ENCODE peak calls at places on chromosome 21, in nine cellular contexts. One of them, this sample, is unnamed.

GRCh38 chr21:28393279-28393678 is 599.4 kb downstream of the LTN1 start:
- DNase-seq in HFF-Myc: no peak
- DNase-seq in adrenal gland: no peak
- DNase-seq in fibroblast of lung: no peak
- DNase-seq in PC-9: peak; percentile 75
- DNase-seq in heart left ventricle: no peak
- DNase-seq in Caco-2: no peak
- DNase-seq in nephron progenitor cell: no peak
- DNase-seq in fibroblast of pulmonary artery: no peak
- DNase-seq in this sample: no peak

GRCh38 chr21:17416139-17416538 is 96.7 kb upstream of the CXADR start:
- DNase-seq in HFF-Myc: no peak
- DNase-seq in adrenal gland: no peak
- DNase-seq in fibroblast of lung: peak; percentile 80
- DNase-seq in PC-9: no peak
- DNase-seq in heart left ventricle: no peak
- DNase-seq in Caco-2: no peak
- DNase-seq in nephron progenitor cell: no peak
- DNase-seq in fibroblast of pulmonary artery: peak; percentile 94
- DNase-seq in this sample: no peak

GRCh38 chr21:31326478-31327247 is 17.4 kb downstream of the TIAM1 start:
- DNase-seq in HFF-Myc: no peak
- DNase-seq in adrenal gland: no peak
- DNase-seq in fibroblast of lung: no peak
- DNase-seq in PC-9: no peak
- DNase-seq in heart left ventricle: no peak
- DNase-seq in Caco-2: no peak
- DNase-seq in nephron progenitor cell: no peak
- DNase-seq in fibroblast of pulmonary artery: peak; percentile 35
- DNase-seq in this sample: no peak

GRCh38 chr21:25809013-25809412 is 74.2 kb downstream of the GABPA start:
- DNase-seq in HFF-Myc: no peak
- DNase-seq in adrenal gland: no peak
- DNase-seq in fibroblast of lung: peak; percentile 15
- DNase-seq in PC-9: no peak
- DNase-seq in heart left ventricle: no peak
- DNase-seq in Caco-2: no peak
- DNase-seq in nephron progenitor cell: no peak
- DNase-seq in fibroblast of pulmonary artery: no peak
- DNase-seq in this sample: no peak

GRCh38 chr21:21682172-21682571 is 684.0 kb downstream of the NCAM2 start:
- DNase-seq in HFF-Myc: peak; percentile 12
- DNase-seq in adrenal gland: no peak
- DNase-seq in fibroblast of lung: peak; percentile 50
- DNase-seq in PC-9: no peak
- DNase-seq in heart left ventricle: no peak
- DNase-seq in Caco-2: no peak
- DNase-seq in nephron progenitor cell: no peak
- DNase-seq in fibroblast of pulmonary artery: peak; percentile 33
- DNase-seq in this sample: no peak

GRCh38 chr21:25639167-25639921 is at the start of gene JAM2:
- DNase-seq in HFF-Myc: no peak
- DNase-seq in adrenal gland: peak; percentile 61
- DNase-seq in fibroblast of lung: peak; percentile 36
- DNase-seq in PC-9: no peak
- DNase-seq in heart left ventricle: peak; percentile 63
- DNase-seq in Caco-2: no peak
- DNase-seq in nephron progenitor cell: peak; percentile 73
- DNase-seq in fibroblast of pulmonary artery: peak; percentile 6
- DNase-seq in this sample: peak; percentile 42

GRCh38 chr21:39715804-39716397 is 29.1 kb upstream of the IGSF5 start:
- DNase-seq in HFF-Myc: no peak
- DNase-seq in adrenal gland: peak; percentile 86
- DNase-seq in fibroblast of lung: peak; percentile 50
- DNase-seq in PC-9: no peak
- DNase-seq in heart left ventricle: peak; percentile 29
- DNase-seq in Caco-2: peak; percentile 51
- DNase-seq in nephron progenitor cell: peak; percentile 72
- DNase-seq in fibroblast of pulmonary artery: peak; percentile 54
- DNase-seq in this sample: peak; percentile 35

GRCh38 chr21:29064850-29065481 is 8.5 kb downstream of the CCT8 start:
- DNase-seq in HFF-Myc: no peak
- DNase-seq in adrenal gland: no peak
- DNase-seq in fibroblast of lung: no peak
- DNase-seq in PC-9: no peak
- DNase-seq in heart left ventricle: no peak
- DNase-seq in Caco-2: no peak
- DNase-seq in nephron progenitor cell: no peak
- DNase-seq in fibroblast of pulmonary artery: no peak
- DNase-seq in this sample: no peak

GRCh38 chr21:28783641-28784185 is 209.0 kb downstream of the LTN1 start:
- DNase-seq in HFF-Myc: no peak
- DNase-seq in adrenal gland: no peak
- DNase-seq in fibroblast of lung: no peak
- DNase-seq in PC-9: no peak
- DNase-seq in heart left ventricle: no peak
- DNase-seq in Caco-2: no peak
- DNase-seq in nephron progenitor cell: no peak
- DNase-seq in fibroblast of pulmonary artery: no peak
- DNase-seq in this sample: no peak

GRCh38 chr21:29018540-29018939 is 609 bp downstream of the RWDD2B start:
- DNase-seq in HFF-Myc: no peak
- DNase-seq in adrenal gland: no peak
- DNase-seq in fibroblast of lung: peak; percentile 20
- DNase-seq in PC-9: no peak
- DNase-seq in heart left ventricle: no peak
- DNase-seq in Caco-2: no peak
- DNase-seq in nephron progenitor cell: no peak
- DNase-seq in fibroblast of pulmonary artery: peak; percentile 19
- DNase-seq in this sample: no peak

GRCh38 chr21:25518491-25518911 is 88.8 kb downstream of the MRPL39 start:
- DNase-seq in HFF-Myc: no peak
- DNase-seq in adrenal gland: no peak
- DNase-seq in fibroblast of lung: no peak
- DNase-seq in PC-9: no peak
- DNase-seq in heart left ventricle: no peak
- DNase-seq in Caco-2: peak; percentile 3
- DNase-seq in nephron progenitor cell: peak; percentile 15
- DNase-seq in fibroblast of pulmonary artery: no peak
- DNase-seq in this sample: no peak

DNA sequence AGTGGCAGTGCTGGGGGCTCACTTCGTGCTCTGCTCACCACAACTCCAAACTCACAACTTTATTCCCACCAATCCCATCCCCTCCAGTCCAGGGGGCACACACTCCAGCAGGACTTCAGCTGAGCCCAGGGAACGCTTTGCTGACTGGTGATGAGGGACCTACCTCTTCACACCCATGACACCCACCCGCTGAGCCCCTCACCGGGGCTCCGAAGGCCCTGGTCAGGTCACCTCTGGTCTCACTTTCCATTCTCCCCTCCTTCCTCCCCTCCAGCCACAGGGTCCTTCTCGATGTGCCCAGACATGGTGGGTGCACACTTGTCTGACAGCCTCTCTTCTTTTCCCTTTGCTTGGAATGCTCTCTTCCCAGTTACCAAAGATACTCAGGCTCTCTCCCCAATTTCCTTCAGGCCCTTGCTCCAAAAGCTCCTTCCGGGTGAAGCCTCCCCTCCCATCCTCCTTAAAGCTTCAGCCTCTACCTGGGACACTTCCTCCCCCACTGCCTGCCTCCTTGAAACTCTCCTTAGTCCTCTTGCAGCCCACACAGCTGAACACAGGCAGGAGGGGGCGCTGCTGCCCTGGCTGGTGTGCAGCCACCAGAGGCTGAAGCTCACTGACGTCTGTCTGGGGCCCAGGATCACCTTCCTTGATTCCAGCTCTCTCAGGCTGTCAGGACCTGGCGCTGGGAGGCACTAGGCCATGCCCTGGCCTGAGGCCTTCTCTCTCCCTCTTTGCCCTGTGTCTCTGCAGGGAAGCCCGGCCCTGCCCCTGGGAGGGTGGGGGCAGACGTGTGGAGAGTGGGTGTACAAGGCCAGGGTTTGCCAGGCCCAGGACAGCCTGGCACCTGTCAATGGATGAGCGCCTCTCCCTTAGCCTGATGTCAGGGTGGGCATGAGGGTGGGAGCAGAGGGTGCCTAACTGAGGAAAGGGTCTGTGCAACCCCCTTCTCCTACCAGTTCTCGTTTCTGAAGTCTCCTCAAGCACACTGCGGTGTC is 1.6 kb downstream of the KCNE1 start:
- DNase-seq in HFF-Myc: no peak
- DNase-seq in adrenal gland: peak; percentile 82
- DNase-seq in fibroblast of lung: peak; percentile 70
- DNase-seq in PC-9: peak; percentile 56
- DNase-seq in heart left ventricle: peak; percentile 82
- DNase-seq in Caco-2: peak; percentile 77
- DNase-seq in nephron progenitor cell: peak; percentile 62
- DNase-seq in fibroblast of pulmonary artery: peak; percentile 81
- DNase-seq in this sample: peak; percentile 32
- TF ChIP-seq CTCF in HFF-Myc: peak; percentile 72
- TF ChIP-seq CTCF in adrenal gland: peak; percentile 91
- TF ChIP-seq CTCF in fibroblast of lung: peak; percentile 77
- TF ChIP-seq CTCF in PC-9: peak; percentile 73
- TF ChIP-seq CTCF in heart left ventricle: peak; percentile 84
- TF ChIP-seq CTCF in Caco-2: peak; percentile 79
- TF ChIP-seq CTCF in nephron progenitor cell: peak; percentile 49
- TF ChIP-seq CTCF in fibroblast of pulmonary artery: peak; percentile 80
- TF ChIP-seq CTCF in this sample: peak; percentile 63

DNA sequence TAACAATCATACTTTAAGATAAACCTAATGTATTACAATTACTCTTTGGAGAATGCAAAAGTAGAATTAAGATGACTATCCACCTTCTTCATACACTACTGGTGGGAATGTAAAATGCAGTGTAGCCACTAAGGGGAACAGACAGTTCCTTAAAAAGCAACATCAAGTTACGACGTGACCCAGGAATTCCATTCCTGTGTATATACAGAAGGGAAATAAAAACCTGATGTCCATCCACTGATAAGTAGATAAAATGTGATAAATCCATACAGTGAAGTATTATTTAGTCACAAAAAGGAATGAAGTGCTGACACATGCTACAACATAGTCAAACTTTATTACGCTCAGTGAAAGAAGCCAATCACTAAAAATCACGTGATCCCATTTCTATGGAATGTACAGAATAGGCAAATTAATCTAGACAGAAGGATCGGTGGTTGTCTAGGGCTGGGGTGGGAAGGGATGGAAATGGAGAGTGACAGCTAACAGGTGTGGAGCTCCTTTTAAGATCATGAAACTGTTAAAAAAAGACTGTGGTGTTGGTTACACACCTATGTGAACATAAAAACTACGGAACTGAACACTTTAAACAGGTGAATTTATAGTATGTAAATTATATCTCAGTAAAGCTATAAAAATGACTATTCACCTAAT is 42.1 kb downstream of the NRIP1 start:
- DNase-seq in HFF-Myc: no peak
- DNase-seq in adrenal gland: no peak
- DNase-seq in fibroblast of lung: no peak
- DNase-seq in PC-9: no peak
- DNase-seq in heart left ventricle: no peak
- DNase-seq in Caco-2: no peak
- DNase-seq in nephron progenitor cell: no peak
- DNase-seq in fibroblast of pulmonary artery: no peak
- DNase-seq in this sample: no peak
- TF ChIP-seq CTCF in HFF-Myc: no peak
- TF ChIP-seq CTCF in adrenal gland: no peak
- TF ChIP-seq CTCF in fibroblast of lung: no peak
- TF ChIP-seq CTCF in PC-9: no peak
- TF ChIP-seq CTCF in heart left ventricle: no peak
- TF ChIP-seq CTCF in Caco-2: no peak
- TF ChIP-seq CTCF in nephron progenitor cell: no peak
- TF ChIP-seq CTCF in fibroblast of pulmonary artery: peak; percentile 0
- TF ChIP-seq CTCF in this sample: no peak

DNA sequence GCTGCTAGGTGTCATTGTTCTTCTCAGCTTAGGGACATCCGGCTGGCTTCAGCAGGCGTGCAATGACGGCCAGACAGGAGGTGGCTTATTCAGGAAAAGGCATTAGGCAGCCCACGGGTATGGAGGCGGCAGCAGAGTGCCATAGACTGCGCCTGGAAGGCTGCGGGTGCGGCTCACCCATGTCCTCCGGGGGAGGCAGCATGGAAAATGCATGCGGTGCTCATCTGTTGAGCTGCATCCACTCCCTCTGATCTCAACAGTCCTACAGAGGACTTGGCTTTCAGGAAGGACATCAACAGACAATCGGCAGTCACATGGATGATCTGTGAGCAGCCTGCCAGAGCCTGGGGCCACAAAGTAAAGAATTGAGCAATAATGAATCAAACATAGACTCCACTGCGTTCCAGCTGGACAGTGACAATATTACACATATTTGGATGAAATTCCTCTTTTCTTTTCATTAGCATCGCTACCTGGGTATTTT is 42.9 kb downstream of the UMODL1 start:
- DNase-seq in HFF-Myc: no peak
- DNase-seq in adrenal gland: peak; percentile 86
- DNase-seq in fibroblast of lung: no peak
- DNase-seq in PC-9: peak; percentile 45
- DNase-seq in heart left ventricle: no peak
- DNase-seq in Caco-2: peak; percentile 17
- DNase-seq in nephron progenitor cell: no peak
- DNase-seq in fibroblast of pulmonary artery: no peak
- DNase-seq in this sample: no peak
- TF ChIP-seq CTCF in HFF-Myc: no peak
- TF ChIP-seq CTCF in adrenal gland: peak; percentile 73
- TF ChIP-seq CTCF in fibroblast of lung: peak; percentile 1
- TF ChIP-seq CTCF in PC-9: peak; percentile 50
- TF ChIP-seq CTCF in heart left ventricle: no peak
- TF ChIP-seq CTCF in Caco-2: no peak
- TF ChIP-seq CTCF in nephron progenitor cell: no peak
- TF ChIP-seq CTCF in fibroblast of pulmonary artery: no peak
- TF ChIP-seq CTCF in this sample: no peak

DNA sequence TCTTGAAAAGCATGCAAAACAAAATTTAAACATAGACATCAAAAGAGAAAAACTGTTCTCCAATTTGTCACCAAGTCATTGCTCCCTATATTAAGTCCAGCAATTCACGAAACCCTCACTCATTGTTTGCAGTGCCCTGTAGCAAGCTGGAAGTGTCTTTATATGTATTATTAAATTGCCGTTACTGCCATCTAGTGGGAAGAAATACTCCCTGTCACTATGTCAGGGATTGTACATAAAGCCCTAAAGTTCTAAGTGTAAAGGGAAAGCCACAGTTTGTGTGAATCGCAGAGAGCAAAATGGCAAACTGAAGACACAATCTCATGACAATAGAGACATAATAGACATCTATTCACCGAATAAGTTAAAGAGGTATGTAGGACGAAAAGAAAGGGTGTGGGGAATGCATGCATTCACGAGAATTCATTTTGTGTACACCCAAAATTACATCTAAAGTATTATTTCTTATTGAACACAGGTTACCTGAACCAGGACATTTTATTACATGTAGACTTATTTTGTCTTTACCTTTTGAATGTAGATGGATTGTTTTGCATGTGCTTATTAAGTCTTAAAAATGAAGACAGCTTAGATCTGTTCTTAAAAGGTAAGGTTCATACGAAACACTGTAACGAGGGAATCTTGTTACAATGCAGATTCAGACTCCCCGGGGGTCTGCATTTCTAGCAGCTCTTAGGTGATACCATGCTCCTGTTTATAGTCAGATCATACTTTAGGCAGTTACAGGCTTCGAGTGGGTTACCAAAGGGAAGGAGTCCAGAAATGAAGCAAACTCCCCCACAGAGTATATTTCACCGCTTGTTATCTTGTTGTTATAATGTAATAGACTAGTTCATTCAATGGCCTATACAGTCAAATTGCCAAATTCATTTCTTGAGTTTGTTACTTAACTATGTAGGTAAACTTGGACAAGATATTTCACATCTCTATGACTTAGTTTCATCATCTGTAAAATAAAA is 600.8 kb downstream of the USP25 start:
- DNase-seq in HFF-Myc: peak; percentile 72
- DNase-seq in adrenal gland: no peak
- DNase-seq in fibroblast of lung: peak; percentile 89
- DNase-seq in PC-9: no peak
- DNase-seq in heart left ventricle: peak; percentile 12
- DNase-seq in Caco-2: peak; percentile 60
- DNase-seq in nephron progenitor cell: peak; percentile 24
- DNase-seq in fibroblast of pulmonary artery: peak; percentile 90
- DNase-seq in this sample: no peak
- TF ChIP-seq CTCF in HFF-Myc: peak; percentile 59
- TF ChIP-seq CTCF in adrenal gland: peak; percentile 82
- TF ChIP-seq CTCF in fibroblast of lung: peak; percentile 76
- TF ChIP-seq CTCF in PC-9: peak; percentile 67
- TF ChIP-seq CTCF in heart left ventricle: peak; percentile 79
- TF ChIP-seq CTCF in Caco-2: peak; percentile 53
- TF ChIP-seq CTCF in nephron progenitor cell: peak; percentile 67
- TF ChIP-seq CTCF in fibroblast of pulmonary artery: peak; percentile 76
- TF ChIP-seq CTCF in this sample: peak; percentile 75